ENCODE peak calls at places on chromosomes 5 and 9, in eight cellular contexts. J is globus pallidus, R is aorta, S is H54, T is heart right ventricle, E is non-pigmented ciliary epithelial cell, H is chondrocyte, W is NCI-H524 treated with DMSO at 0.1 percent for 48 hours. C is an unnamed sample.

GRCh38 chr5:78260771-78261170 is 33.7 kb downstream of the AP3B1 start:
- DNase-seq in J (no peak), R (no peak), S (no peak), T (no peak), E (no peak), H (no peak), W (no peak), C (no peak)

GRCh38 chr9:122821278-122821952 is 7.0 kb downstream of the PDCL start:
- DNase-seq in J (no peak), R (peak), S (no peak), T (no peak), E (no peak), H (no peak), W (peak), C (peak)

GRCh38 chr9:76818271-76818670 is 54.0 kb downstream of the PCA3 start:
- DNase-seq in J (peak), R (peak), S (peak), T (peak), E (peak), H (no peak), W (no peak), C (peak)

GRCh38 chr5:116576043-116576713 is 1.6 kb upstream of the SEMA6A start:
- DNase-seq in J (peak), R (peak), S (peak), T (peak), E (no peak), H (no peak), W (peak), C (peak)

GRCh38 chr5:100430268-100430900 is 104.8 kb upstream of the FAM174A start:
- DNase-seq in J (peak), R (peak), S (peak), T (peak), E (no peak), H (no peak), W (no peak), C (peak)

GRCh38 chr5:82397741-82398320 is 119.7 kb upstream of the RPS23 start:
- DNase-seq in J (no peak), R (no peak), S (no peak), T (no peak), E (peak), H (no peak), W (no peak), C (no peak)

GRCh38 chr5:80884086-80884813 is 75.9 kb upstream of the RASGRF2 start:
- DNase-seq in J (no peak), R (no peak), S (no peak), T (no peak), E (no peak), H (no peak), W (no peak), C (no peak)

GRCh38 chr5:174324680-174325079 is 279.2 kb downstream of the NSG2 start:
- DNase-seq in J (peak), R (no peak), S (no peak), T (no peak), E (no peak), H (no peak), W (no peak), C (peak)

GRCh38 chr5:167713186-167713585 is 578.3 kb upstream of the WWC1 start:
- DNase-seq in J (no peak), R (no peak), S (no peak), T (no peak), E (no peak), H (no peak), W (no peak), C (no peak)

GRCh38 chr5:134784241-134784920 is 25.8 kb downstream of the DDX46 start:
- DNase-seq in J (no peak), R (no peak), S (no peak), T (no peak), E (no peak), H (no peak), W (no peak), C (peak)

GRCh38 chr9:116372081-116372673 is 218.6 kb downstream of the PAPPA start:
- DNase-seq in J (no peak), R (no peak), S (no peak), T (no peak), E (no peak), H (no peak), W (no peak), C (no peak)

GRCh38 chr5:114305402-114306207 is 56.3 kb upstream of the KCNN2 start:
- DNase-seq in J (no peak), R (no peak), S (no peak), T (no peak), E (no peak), H (no peak), W (no peak), C (peak)

GRCh38 chr5:93582677-93583524 is at the start of gene NR2F1:
- DNase-seq in J (peak), R (peak), S (no peak), T (no peak), E (peak), H (peak), W (peak), C (peak)

GRCh38 chr9:2066312-2067273 is 51.4 kb downstream of the SMARCA2 start:
- DNase-seq in J (peak), R (no peak), S (no peak), T (no peak), E (no peak), H (no peak), W (no peak), C (peak)

GRCh38 chr5:113274836-113275414 is 159.9 kb downstream of the TSSK1B start:
- DNase-seq in J (peak), R (no peak), S (no peak), T (no peak), E (no peak), H (no peak), W (no peak), C (no peak)

GRCh38 chr9:16213781-16214515 is 656.5 kb downstream of the BNC2 start:
- DNase-seq in J (no peak), R (peak), S (peak), T (peak), E (peak), H (no peak), W (no peak), C (peak)

GRCh38 chr9:1042466-1042865 is 7.7 kb upstream of the DMRT2 start:
- DNase-seq in J (no peak), R (no peak), S (no peak), T (no peak), E (no peak), H (no peak), W (no peak), C (no peak)

GRCh38 chr5:86833868-86834267 is 216.1 kb downstream of the COX7C start:
- DNase-seq in J (no peak), R (no peak), S (no peak), T (no peak), E (no peak), H (no peak), W (no peak), C (no peak)

GRCh38 chr9:37174247-37174646 is 53.9 kb downstream of the ZCCHC7 start:
- DNase-seq in J (no peak), R (no peak), S (no peak), T (no peak), E (no peak), H (no peak), W (no peak), C (peak)

GRCh38 chr9:97594414-97594921 is 38.7 kb downstream of the TSTD2 start:
- DNase-seq in J (no peak), R (peak), S (no peak), T (peak), E (no peak), H (no peak), W (no peak), C (no peak)

GRCh38 chr9:7799934-7800285 is 332 bp upstream of the DMAC1 start:
- DNase-seq in J (no peak), R (no peak), S (no peak), T (no peak), E (no peak), H (no peak), W (no peak), C (no peak)

GRCh38 chr5:120014535-120014934 is 385.2 kb downstream of the FAM170A start:
- DNase-seq in J (no peak), R (no peak), S (no peak), T (no peak), E (no peak), H (no peak), W (no peak), C (no peak)

GRCh38 chr9:38687389-38687842 is 32.5 kb downstream of the FAM240B start:
- DNase-seq in J (peak), R (peak), S (no peak), T (peak), E (no peak), H (no peak), W (no peak), C (no peak)

GRCh38 chr5:92980491-92980890 is 600.5 kb downstream of the NR2F1-AS1 start:
- DNase-seq in J (no peak), R (no peak), S (no peak), T (no peak), E (no peak), H (no peak), W (no peak), C (peak)

GRCh38 chr5:142197098-142197497 is 88.5 kb downstream of the NDFIP1 start:
- DNase-seq in J (no peak), R (no peak), S (no peak), T (no peak), E (no peak), H (no peak), W (no peak), C (peak)

GRCh38 chr9:128106181-128106939 is 21.2 kb downstream of the PTGES2 start:
- DNase-seq in J (no peak), R (no peak), S (no peak), T (no peak), E (no peak), H (no peak), W (no peak), C (no peak)

GRCh38 chr9:126500600-126501382 is 112.9 kb upstream of the LMX1B start:
- DNase-seq in J (peak), R (peak), S (peak), T (peak), E (no peak), H (peak), W (no peak), C (peak)

GRCh38 chr5:147225938-147226337 is 8.9 kb upstream of the STK32A start:
- DNase-seq in J (no peak), R (no peak), S (no peak), T (no peak), E (no peak), H (peak), W (no peak), C (no peak)

GRCh38 chr5:160506006-160507004 is 84.7 kb downstream of the PTTG1 start:
- DNase-seq in J (peak), R (peak), S (no peak), T (peak), E (no peak), H (no peak), W (no peak), C (peak)

GRCh38 chr5:180069589-180070247 is 1.8 kb downstream of the RNF130 start:
- DNase-seq in J (peak), R (peak), S (no peak), T (no peak), E (no peak), H (no peak), W (no peak), C (no peak)

GRCh38 chr5:150780180-150780692 is 1.7 kb downstream of the SMIM3 start:
- DNase-seq in J (no peak), R (no peak), S (no peak), T (peak), E (no peak), H (no peak), W (no peak), C (peak)

GRCh38 chr5:180636403-180637075 is 12.9 kb downstream of the FLT4 start:
- DNase-seq in J (no peak), R (peak), S (peak), T (no peak), E (no peak), H (peak), W (no peak), C (no peak)

GRCh38 chr5:52893105-52893504 is 96.0 kb upstream of the ITGA2 start:
- DNase-seq in J (no peak), R (no peak), S (no peak), T (no peak), E (peak), H (no peak), W (no peak), C (peak)

GRCh38 chr9:129908846-129909245 is 73.6 kb downstream of the USP20 start:
- DNase-seq in J (no peak), R (no peak), S (no peak), T (no peak), E (no peak), H (no peak), W (no peak), C (no peak)

GRCh38 chr5:72599519-72600400 is 92.5 kb upstream of the ZNF366 start:
- DNase-seq in J (no peak), R (no peak), S (no peak), T (no peak), E (no peak), H (no peak), W (no peak), C (peak)

GRCh38 chr9:110131499-110131898 is 76.5 kb downstream of the C9orf152 start:
- DNase-seq in J (no peak), R (no peak), S (no peak), T (no peak), E (no peak), H (no peak), W (no peak), C (no peak)

GRCh38 chr5:134022333-134022732 is 17.6 kb upstream of the VDAC1 start:
- DNase-seq in J (no peak), R (no peak), S (no peak), T (no peak), E (no peak), H (no peak), W (peak), C (no peak)

GRCh38 chr5:156913719-156914370 is 49.2 kb downstream of the TIMD4 start:
- DNase-seq in J (peak), R (no peak), S (no peak), T (no peak), E (no peak), H (no peak), W (peak), C (no peak)